ENCODE peak calls at places on chromosomes 6 and 20, in six cellular contexts. H is naive thymus-derived CD4-positive, alpha-beta T cell; Z is CD8-positive, alpha-beta T cell; X is lower lobe of right lung; U is GM06990; I is esophagus squamous epithelium. F is an unnamed sample.

GRCh38 chr6:31655349-31656237 is at the start of gene APOM:
- DNase-seq in H (no peak), Z (no peak), X (no peak), U (no peak), I (no peak), F (peak; percentile 80)

GRCh38 chr6:73523434-73524123 is 2.7 kb upstream of the EEF1A1 start:
- DNase-seq in H (peak; percentile 61), Z (peak; percentile 77), X (peak; percentile 84), U (peak; percentile 89), I (peak; percentile 40), F (peak; percentile 86)

GRCh38 chr20:47705497-47705856 is 79.8 kb downstream of the SULF2 start:
- DNase-seq in H (no peak), Z (no peak), X (no peak), U (no peak), I (no peak), F (no peak)

GRCh38 chr6:91079939-91080338 is 493.1 kb upstream of the MAP3K7 start:
- DNase-seq in H (no peak), Z (no peak), X (no peak), U (no peak), I (no peak), F (no peak)

GRCh38 chr20:32638848-32639247 is 34.9 kb downstream of the C20orf203 start:
- DNase-seq in H (no peak), Z (no peak), X (no peak), U (no peak), I (no peak), F (peak; percentile 51)

GRCh38 chr6:92589970-92590369 is 829.4 kb downstream of the EPHA7 start:
- DNase-seq in H (no peak), Z (no peak), X (no peak), U (no peak), I (no peak), F (no peak)

GRCh38 chr20:11979306-11980128 is 61.8 kb downstream of the BTBD3 start:
- DNase-seq in H (no peak), Z (no peak), X (no peak), U (no peak), I (no peak), F (no peak)

GRCh38 chr20:22716824-22717351 is 132.5 kb upstream of the FOXA2 start:
- DNase-seq in H (no peak), Z (no peak), X (peak; percentile 79), U (no peak), I (no peak), F (no peak)

GRCh38 chr6:158715330-158716311 is 65.8 kb downstream of the SYTL3 start:
- DNase-seq in H (no peak), Z (no peak), X (peak; percentile 73), U (peak; percentile 68), I (no peak), F (no peak)

GRCh38 chr6:168247456-168248147 is 72.0 kb downstream of the DACT2 start:
- DNase-seq in H (no peak), Z (no peak), X (no peak), U (no peak), I (no peak), F (no peak)

GRCh38 chr6:90343581-90343980 is 46.9 kb upstream of the BACH2 start:
- DNase-seq in H (no peak), Z (no peak), X (no peak), U (no peak), I (no peak), F (no peak)

GRCh38 chr6:112931835-112932234 is 584.7 kb downstream of the RFPL4B start:
- DNase-seq in H (no peak), Z (no peak), X (no peak), U (no peak), I (no peak), F (no peak)

GRCh38 chr6:81996414-81996813 is 243.9 kb upstream of the TENT5A start:
- DNase-seq in H (no peak), Z (no peak), X (no peak), U (peak; percentile 45), I (no peak), F (no peak)

GRCh38 chr6:38684904-38685303 is 18.0 kb downstream of the GLO1 start:
- DNase-seq in H (no peak), Z (no peak), X (no peak), U (no peak), I (no peak), F (no peak)

GRCh38 chr6:135703621-135704020 is 147.9 kb upstream of the PDE7B start:
- DNase-seq in H (no peak), Z (no peak), X (no peak), U (peak; percentile 21), I (no peak), F (no peak)

GRCh38 chr6:168031411-168032382 is 34.2 kb downstream of the KIF25 start:
- DNase-seq in H (no peak), Z (no peak), X (no peak), U (no peak), I (no peak), F (no peak)

GRCh38 chr6:111794716-111795452 is 78.4 kb downstream of the FYN start:
- DNase-seq in H (no peak), Z (no peak), X (no peak), U (no peak), I (no peak), F (no peak)

GRCh38 chr6:99993533-99994251 is at the start of gene MCHR2:
- DNase-seq in H (no peak), Z (no peak), X (no peak), U (peak; percentile 6), I (no peak), F (no peak)

GRCh38 chr6:26450240-26450639 is 7.5 kb upstream of the BTN2A1 start:
- DNase-seq in H (no peak), Z (no peak), X (no peak), U (no peak), I (no peak), F (no peak)

GRCh38 chr6:26452631-26453030 is 5.1 kb upstream of the BTN2A1 start:
- DNase-seq in H (no peak), Z (no peak), X (no peak), U (no peak), I (no peak), F (no peak)

GRCh38 chr6:26445934-26446667 is 5.8 kb downstream of the BTN3A3 start:
- DNase-seq in H (no peak), Z (peak; percentile 28), X (no peak), U (peak; percentile 34), I (no peak), F (no peak)

GRCh38 chr6:26441977-26442376 is 1.7 kb downstream of the BTN3A3 start:
- DNase-seq in H (no peak), Z (no peak), X (no peak), U (no peak), I (no peak), F (no peak)

DNA sequence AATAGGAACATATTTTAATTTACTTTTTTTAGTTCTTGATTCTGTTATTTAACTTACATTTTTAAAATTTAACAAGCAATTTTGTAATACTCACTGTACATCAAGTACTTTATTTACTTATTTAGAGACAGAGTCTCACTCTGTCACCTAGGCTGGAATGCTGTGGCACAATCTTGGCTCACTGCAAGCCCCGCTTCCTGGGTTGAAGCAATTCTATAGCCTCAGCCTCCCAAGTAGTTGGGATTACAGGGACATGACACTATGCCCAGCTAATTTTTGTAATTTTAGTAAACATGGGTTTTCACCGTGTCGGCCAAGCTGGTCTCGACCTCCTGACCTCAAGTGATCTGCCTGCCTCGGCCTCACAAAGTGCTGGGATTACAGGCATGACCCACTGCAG is 7.0 kb downstream of the BTN3A3 start:
- DNase-seq in H (no peak), Z (no peak), X (no peak), U (no peak), I (no peak), F (no peak)
- H3K36me3 ChIP-seq in H (peaks cover 64% of the 10 kb centered on the region), Z (peaks cover 49% of the 10 kb centered on the region), X (peaks cover 71% of the 10 kb centered on the region), U (peaks cover 1% of the 10 kb centered on the region), I (peaks cover 69% of the 10 kb centered on the region), F (no peaks in the 10 kb centered on the region)

GRCh38 chr6:35185302-35185681 is 28.5 kb upstream of the SCUBE3 start:
- DNase-seq in H (no peak), Z (no peak), X (peak; percentile 54), U (no peak), I (no peak), F (peak; percentile 60)
- H3K27me3 ChIP-seq in H (no peaks in the 10 kb centered on the region), Z (no peaks in the 10 kb centered on the region), X (peaks cover 11% of the 10 kb centered on the region), U (no peaks in the 10 kb centered on the region), I (no peaks in the 10 kb centered on the region), F (no peaks in the 10 kb centered on the region)

DNA sequence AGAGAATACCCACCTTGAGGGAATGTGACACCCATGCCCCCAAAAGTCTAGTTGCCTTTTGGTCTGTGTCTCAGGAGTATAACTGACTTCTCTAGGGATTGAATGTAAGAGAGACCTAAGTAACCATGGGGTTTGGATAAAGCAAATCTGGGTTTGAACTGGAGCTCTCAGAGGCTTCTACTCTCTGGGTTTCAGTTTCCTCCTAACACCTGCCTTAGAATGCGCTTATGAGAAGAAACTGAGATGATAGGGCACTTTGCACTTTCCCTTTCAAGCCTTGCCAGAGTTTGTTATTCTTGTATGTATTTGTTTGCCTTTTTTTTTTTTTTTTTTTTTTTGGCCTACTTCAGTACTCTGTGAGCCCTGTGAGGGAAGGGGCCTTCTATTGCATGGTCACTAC is 19.4 kb downstream of the SDHAF4 start:
- DNase-seq in H (no peak), Z (no peak), X (no peak), U (peak; percentile 15), I (no peak), F (no peak)
- H3K36me3 ChIP-seq in H (peaks cover 28% of the 10 kb centered on the region), Z (no peaks in the 10 kb centered on the region), X (peaks cover 51% of the 10 kb centered on the region), U (no peaks in the 10 kb centered on the region), I (peaks cover 50% of the 10 kb centered on the region), F (no peaks in the 10 kb centered on the region)

DNA sequence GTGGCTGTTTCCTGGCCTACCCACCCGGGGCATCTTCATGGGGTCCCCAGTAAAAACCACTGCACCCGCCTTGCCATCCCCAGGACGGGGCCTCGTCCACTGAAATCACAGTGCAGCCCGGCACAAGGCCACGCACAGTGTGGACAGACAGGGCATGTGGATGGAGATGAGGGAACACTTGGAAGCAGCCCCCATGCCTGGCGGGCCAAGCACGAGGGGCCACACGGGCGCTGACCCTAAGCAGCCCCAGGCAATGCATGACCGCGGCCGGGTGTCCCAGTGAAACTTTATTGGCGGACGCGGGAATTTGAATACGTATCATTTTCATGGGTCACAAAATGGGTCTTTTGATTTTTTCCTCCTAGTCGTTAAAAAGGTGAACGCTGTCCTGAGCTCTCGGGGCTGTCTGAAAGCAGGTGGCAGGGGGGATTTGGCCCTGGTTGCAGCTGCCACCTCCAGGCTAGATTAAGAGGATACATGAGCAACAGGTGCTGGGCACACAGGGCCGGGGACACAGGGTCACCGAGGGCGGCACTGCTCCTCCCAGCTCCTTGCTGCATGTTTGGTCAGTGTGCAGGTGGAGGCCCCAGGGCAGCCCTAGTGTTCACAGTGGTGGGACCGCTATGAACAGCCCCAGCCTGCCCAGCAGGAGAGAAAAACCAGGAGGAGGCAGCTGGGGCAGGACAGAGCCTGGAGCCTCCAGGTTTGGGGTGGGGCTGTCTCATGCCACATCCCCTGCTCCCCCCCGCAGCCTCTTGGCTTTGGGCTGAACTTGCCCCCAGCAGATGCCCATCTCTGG is 74.9 kb upstream of the SLCO4A1 start:
- DNase-seq in H (no peak), Z (no peak), X (no peak), U (no peak), I (no peak), F (peak; percentile 50)
- H3K27me3 ChIP-seq in H (no peaks in the 10 kb centered on the region), Z (no peaks in the 10 kb centered on the region), X (peaks cover 37% of the 10 kb centered on the region), U (no peaks in the 10 kb centered on the region), I (no peaks in the 10 kb centered on the region), F (no peaks in the 10 kb centered on the region)

DNA sequence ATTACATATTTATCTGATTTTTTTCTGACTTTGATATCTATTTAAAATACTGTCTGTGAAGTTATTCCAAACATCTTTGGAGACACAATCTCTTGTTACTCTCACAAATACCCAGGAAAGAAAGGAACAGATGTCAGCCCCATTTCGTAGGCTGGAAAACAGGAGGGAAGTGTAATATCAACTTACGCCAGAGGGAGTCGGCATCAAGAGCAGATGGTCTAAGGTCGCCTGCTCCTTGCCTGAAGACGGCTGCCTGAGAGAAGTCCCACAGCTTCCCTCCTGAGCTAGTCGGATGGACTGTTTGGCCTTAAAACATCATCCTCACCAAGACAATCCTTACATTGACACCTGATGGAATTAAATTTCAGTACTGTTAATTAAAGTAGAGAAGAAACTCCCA is 13.4 kb downstream of the CST7 start:
- DNase-seq in H (no peak), Z (no peak), X (no peak), U (no peak), I (no peak), F (no peak)
- H3K36me3 ChIP-seq in H (peaks cover 82% of the 10 kb centered on the region), Z (peaks cover 49% of the 10 kb centered on the region), X (peaks cover 96% of the 10 kb centered on the region), U (peaks cover 20% of the 10 kb centered on the region), I (peaks cover 96% of the 10 kb centered on the region), F (peaks cover 1% of the 10 kb centered on the region)